ENCODE peak calls at places on chromosomes 1 and 21, in ten cellular contexts. N, E, C, O, J, W, K, R, G and M are unnamed samples.

GRCh38 chr1:8357329-8358101 is 39.6 kb downstream of the SLC45A1 start:
- DNase-seq in O (no peak), N (no peak), C (no peak), J (no peak), W (peak), R (no peak), K (no peak), E (no peak), G (no peak), M (no peak)

GRCh38 chr1:8198522-8198921 is 119.4 kb upstream of the SLC45A1 start:
- DNase-seq in N (no peak), K (no peak), W (no peak), C (no peak), J (no peak), G (no peak), R (no peak), E (no peak), O (no peak), M (no peak)

GRCh38 chr21:38806153-38806941 is 618 bp downstream of the ETS2 start:
- DNase-seq in E (no peak), R (no peak), C (peak), G (no peak), K (peak), W (no peak), O (peak), N (peak), J (no peak), M (no peak)

GRCh38 chr1:102852583-102852982 is 255.7 kb downstream of the COL11A1 start:
- DNase-seq in C (no peak), R (peak), G (no peak), K (no peak), W (no peak), N (no peak), J (no peak), E (peak), O (no peak), M (no peak)

GRCh38 chr1:167081594-167081993 is 8.6 kb downstream of the GPA33 start:
- DNase-seq in G (no peak), N (no peak), W (peak), J (no peak), O (no peak), C (no peak), R (no peak), E (no peak), K (no peak), M (no peak)

GRCh38 chr1:184060316-184060715 is 8.8 kb downstream of the TSEN15 start:
- DNase-seq in E (no peak), R (no peak), W (no peak), J (no peak), O (no peak), K (no peak), C (no peak), N (no peak), G (no peak), M (no peak)

GRCh38 chr1:29636936-29637335 is 400.6 kb downstream of the PTPRU start:
- DNase-seq in K (peak), G (no peak), N (no peak), J (no peak), O (no peak), C (no peak), W (no peak), R (no peak), E (no peak), M (no peak)

GRCh38 chr1:116334015-116334547 is 39.0 kb upstream of the ATP1A1 start:
- DNase-seq in J (no peak), G (no peak), O (peak), N (no peak), K (no peak), R (peak), W (peak), C (no peak), E (peak), M (no peak)

GRCh38 chr1:223844962-223845809 is 561 bp downstream of the TP53BP2 start:
- DNase-seq in E (peak), W (peak), O (peak), R (peak), G (peak), J (no peak), N (peak), C (peak), K (peak), M (no peak)

GRCh38 chr1:42964032-42964812 is 5.6 kb upstream of the SLC2A1 start:
- DNase-seq in N (no peak), J (no peak), W (no peak), C (no peak), K (no peak), E (no peak), G (no peak), O (no peak), R (no peak), M (no peak)

GRCh38 chr1:53311909-53312305 is 16.0 kb downstream of the LRP8 start:
- DNase-seq in J (no peak), R (no peak), K (no peak), O (no peak), G (no peak), E (no peak), N (no peak), W (no peak), C (no peak), M (no peak)

GRCh38 chr1:26844389-26844788 is 17.9 kb downstream of the ZDHHC18 start:
- DNase-seq in O (no peak), K (no peak), J (no peak), E (no peak), W (no peak), N (no peak), G (no peak), R (no peak), C (no peak), M (no peak)

GRCh38 chr21:26972131-26972707 is 5.3 kb upstream of the ADAMTS5 start:
- DNase-seq in E (no peak), O (no peak), C (no peak), G (no peak), K (no peak), N (no peak), W (no peak), R (no peak), J (no peak), M (no peak)

GRCh38 chr1:55214214-55214902 is 806 bp downstream of the USP24 start:
- DNase-seq in R (no peak), C (peak), O (peak), G (peak), N (peak), J (no peak), W (peak), K (peak), E (no peak), M (peak)

GRCh38 chr1:32998009-32998555 is 33.5 kb upstream of the RNF19B start:
- DNase-seq in G (no peak), R (peak), O (no peak), K (no peak), E (no peak), J (no peak), C (no peak), N (no peak), W (peak), M (no peak)

GRCh38 chr1:161934278-161934608 is 89.4 kb downstream of the OLFML2B start:
- DNase-seq in G (no peak), K (peak), N (peak), J (no peak), W (peak), R (no peak), O (no peak), E (no peak), C (no peak), M (no peak)

GRCh38 chr1:89987170-89987819 is 7.6 kb upstream of the ZNF326 start:
- DNase-seq in G (peak), W (peak), J (no peak), C (peak), O (no peak), N (peak), E (peak), K (peak), R (peak), M (no peak)

GRCh38 chr1:85182700-85183099 is 18.1 kb downstream of the SYDE2 start:
- DNase-seq in J (no peak), N (no peak), O (no peak), E (no peak), G (no peak), C (no peak), K (no peak), R (no peak), W (no peak), M (no peak)

GRCh38 chr1:182791464-182792179 is 2.0 kb downstream of the NPL start:
- DNase-seq in K (no peak), R (no peak), O (no peak), C (no peak), J (no peak), W (no peak), N (no peak), G (no peak), E (no peak), M (no peak)

GRCh38 chr1:203695116-203695515 is 68.5 kb downstream of the ATP2B4 start:
- DNase-seq in J (no peak), O (no peak), W (no peak), G (no peak), E (no peak), N (no peak), K (no peak), R (no peak), C (peak), M (no peak)

GRCh38 chr1:22710688-22711024 is at the start of gene EPHB2:
- DNase-seq in R (peak), C (peak), O (no peak), E (peak), G (peak), W (peak), K (no peak), J (no peak), N (no peak), M (no peak)

GRCh38 chr1:211485480-211485857 is 6.5 kb downstream of the RD3 start:
- DNase-seq in K (no peak), E (no peak), N (no peak), W (no peak), O (no peak), G (no peak), J (no peak), C (no peak), R (no peak), M (no peak)

GRCh38 chr1:91591175-91591968 is 90.7 kb downstream of the CDC7 start:
- DNase-seq in K (peak), J (no peak), R (no peak), N (no peak), E (no peak), C (no peak), O (no peak), W (peak), G (no peak), M (no peak)

GRCh38 chr21:33801424-33802405 is 113.9 kb downstream of the ATP5PO start:
- DNase-seq in R (peak), E (peak), W (peak), K (no peak), O (peak), J (no peak), G (no peak), C (peak), N (no peak), M (peak)

GRCh38 chr1:44812822-44813543 is 4.7 kb downstream of the BTBD19 start:
- DNase-seq in E (no peak), K (no peak), C (peak), J (no peak), R (no peak), W (no peak), N (no peak), G (no peak), O (peak), M (no peak)

GRCh38 chr1:1171551-1172340 is 1.9 kb upstream of the TTLL10 start:
- DNase-seq in J (no peak), N (peak), C (peak), O (no peak), W (no peak), E (no peak), G (no peak), K (no peak), R (no peak), M (peak)

GRCh38 chr1:227914801-227915563 is 32.8 kb downstream of the WNT9A start:
- DNase-seq in K (no peak), J (no peak), C (no peak), R (no peak), N (no peak), E (no peak), G (no peak), W (no peak), O (no peak), M (no peak)

GRCh38 chr1:229325873-229326502 is 16.9 kb downstream of the CCSAP start:
- DNase-seq in N (no peak), R (no peak), C (no peak), E (no peak), J (no peak), G (no peak), W (peak), K (no peak), O (peak), M (no peak)

GRCh38 chr21:36890086-36890485 is 76.4 kb downstream of the HLCS start:
- DNase-seq in K (no peak), E (no peak), N (no peak), R (peak), W (no peak), G (no peak), O (no peak), C (no peak), J (no peak), M (no peak)

GRCh38 chr1:65494671-65495070 is 74.2 kb downstream of the LEPR start:
- DNase-seq in N (no peak), O (no peak), K (no peak), J (no peak), C (no peak), W (no peak), G (no peak), R (no peak), E (peak), M (no peak)

GRCh38 chr1:228861830-228862176 is 126.5 kb downstream of the RHOU start:
- DNase-seq in R (peak), G (no peak), E (no peak), O (no peak), J (no peak), C (no peak), W (no peak), K (no peak), N (no peak), M (no peak)

GRCh38 chr1:245469734-245470133 is 314.9 kb downstream of the KIF26B start:
- DNase-seq in K (no peak), G (no peak), C (no peak), E (no peak), N (no peak), W (peak), J (no peak), R (no peak), O (no peak), M (no peak)

GRCh38 chr1:205568469-205569361 is 63.1 kb downstream of the ELK4 start:
- DNase-seq in W (no peak), C (no peak), E (no peak), O (no peak), J (no peak), R (no peak), K (no peak), G (peak), N (no peak), M (no peak)

GRCh38 chr1:172907834-172908326 is 142.9 kb downstream of the TNFSF18 start:
- DNase-seq in N (no peak), E (no peak), W (no peak), R (no peak), C (no peak), K (no peak), G (no peak), J (no peak), O (no peak), M (no peak)

GRCh38 chr1:27594542-27595510 is 9.1 kb downstream of the AHDC1 start:
- DNase-seq in J (no peak), N (no peak), W (no peak), R (no peak), O (peak), G (no peak), K (no peak), C (no peak), E (peak), M (no peak)

GRCh38 chr1:224637510-224637909 is 21.4 kb downstream of the CNIH3 start:
- DNase-seq in E (peak), K (no peak), W (no peak), N (no peak), G (no peak), C (no peak), J (no peak), R (peak), O (no peak), M (no peak)